ENCODE peak calls at places on chromosome 19, in five cellular contexts. R is SK-N-SH; T is IMR-90; H is CD4-positive, alpha-beta memory T cell; M is KG1. I is an unnamed sample.

GRCh38 chr19:38306236-38306635 is 2.2 kb downstream of the C19orf33 start:
- DNase-seq in R (no peak), T (no peak), H (no peak), M (no peak), I (no peak)

GRCh38 chr19:10835089-10835753 is 791 bp downstream of the TMED1 start:
- DNase-seq in R (no peak), T (no peak), H (no peak), M (no peak), I (peak)

GRCh38 chr19:49534632-49535385 is 7.0 kb downstream of the RCN3 start:
- DNase-seq in R (no peak), T (no peak), H (no peak), M (peak), I (no peak)

GRCh38 chr19:41641879-41642485 is 15.1 kb upstream of the CEACAM4 start:
- DNase-seq in R (peak), T (peak), H (peak), M (peak), I (peak)

GRCh38 chr19:7251502-7251901 is 42.7 kb downstream of the INSR start:
- DNase-seq in R (no peak), T (no peak), H (no peak), M (no peak), I (no peak)

GRCh38 chr19:9309974-9310446 is 372 bp upstream of the ZNF699 start:
- DNase-seq in R (peak), T (peak), H (no peak), M (peak), I (peak)

GRCh38 chr19:7507884-7508283 is 8.0 kb upstream of the ZNF358 start:
- DNase-seq in R (peak), T (peak), H (no peak), M (no peak), I (peak)

GRCh38 chr19:37778613-37779138 is 710 bp downstream of the ZNF573 start:
- DNase-seq in R (peak), T (peak), H (no peak), M (no peak), I (peak)

GRCh38 chr19:43798546-43799409 is 3.5 kb downstream of the LYPD5 start:
- DNase-seq in R (peak), T (no peak), H (peak), M (no peak), I (no peak)

GRCh38 chr19:10233946-10234345 is 2.8 kb upstream of the S1PR2 start:
- DNase-seq in R (no peak), T (no peak), H (no peak), M (no peak), I (no peak)

GRCh38 chr19:55703790-55704215 is 28.8 kb downstream of the EPN1 start:
- DNase-seq in R (peak), T (no peak), H (peak), M (no peak), I (no peak)

GRCh38 chr19:628168-628567 is 5.2 kb downstream of the POLRMT start:
- DNase-seq in R (peak), T (no peak), H (no peak), M (no peak), I (no peak)

GRCh38 chr19:40539070-40539469 is 37.6 kb upstream of the SHKBP1 start:
- DNase-seq in R (no peak), T (no peak), H (no peak), M (no peak), I (no peak)

GRCh38 chr19:38228005-38228377 is 4.0 kb upstream of the DPF1 start:
- DNase-seq in R (no peak), T (no peak), H (no peak), M (no peak), I (no peak)

GRCh38 chr19:50784710-50785109 is 5.5 kb upstream of the ACP4 start:
- DNase-seq in R (no peak), T (no peak), H (no peak), M (no peak), I (no peak)

GRCh38 chr19:8578642-8579265 is 1.5 kb upstream of the MYO1F start:
- DNase-seq in R (peak), T (peak), H (peak), M (peak), I (no peak)

GRCh38 chr19:45667620-45668341 is at the start of gene GIPR:
- DNase-seq in R (peak), T (peak), H (no peak), M (no peak), I (peak)

GRCh38 chr19:12364391-12365093 is 941 bp downstream of the ZNF442 start:
- DNase-seq in R (peak), T (peak), H (no peak), M (no peak), I (no peak)

GRCh38 chr19:13241321-13242104 is 91.3 kb downstream of the IER2 start:
- DNase-seq in R (no peak), T (no peak), H (peak), M (no peak), I (no peak)

GRCh38 chr19:29016926-29017760 is 195.8 kb downstream of the UQCRFS1 start:
- DNase-seq in R (no peak), T (no peak), H (no peak), M (no peak), I (no peak)

GRCh38 chr19:27752530-27753184 is 1460.3 kb downstream of the UQCRFS1 start:
- DNase-seq in R (no peak), T (no peak), H (no peak), M (no peak), I (no peak)

GRCh38 chr19:29841559-29842367 is 30.0 kb downstream of the CCNE1 start:
- DNase-seq in R (peak), T (peak), H (no peak), M (no peak), I (peak)

GRCh38 chr19:3963458-3964255 is 7.2 kb downstream of the DAPK3 start:
- DNase-seq in R (no peak), T (no peak), H (no peak), M (no peak), I (no peak)

GRCh38 chr19:19460761-19461265 is 54.5 kb downstream of the TSSK6 start:
- DNase-seq in R (peak), T (peak), H (peak), M (peak), I (no peak)

GRCh38 chr19:4359627-4360000 is 16.3 kb downstream of the MPND start:
- DNase-seq in R (no peak), T (no peak), H (no peak), M (no peak), I (no peak)

GRCh38 chr19:15324791-15325519 is 7.4 kb downstream of the BRD4 start:
- DNase-seq in R (no peak), T (no peak), H (no peak), M (no peak), I (no peak)

GRCh38 chr19:2766594-2767372 is 16.3 kb downstream of the SGTA start:
- DNase-seq in R (no peak), T (no peak), H (no peak), M (no peak), I (no peak)

GRCh38 chr19:13986348-13986904 is 19.7 kb downstream of the RFX1 start:
- DNase-seq in R (peak), T (peak), H (peak), M (peak), I (peak)

I was measured in foreskin keratinocyte.